ENCODE peak calls at places on chromosomes 13 and 19, in eight cellular contexts. One of them, this sample, is unnamed.

GRCh38 chr13:98942997-98943396 is 34.9 kb downstream of the DOCK9 start:
- DNase-seq in stimulated activated CD4-positive, alpha-beta T cell treated with anti-CD3 and anti-CD28 coated beads, Interleukin-2, amount 100 ng/mL, for 48 hours: no peak
- DNase-seq in MM.1S: no peak
- DNase-seq in GM19239: no peak
- DNase-seq in ELR: no peak
- DNase-seq in AG04449: no peak
- DNase-seq in effector memory CD4-positive, alpha-beta T cell: no peak
- DNase-seq in Calu3: no peak
- DNase-seq in this sample: no peak

GRCh38 chr13:38803566-38803965 is 116.7 kb downstream of the FREM2 start:
- DNase-seq in GM19239: no peak
- DNase-seq in stimulated activated CD4-positive, alpha-beta T cell treated with anti-CD3 and anti-CD28 coated beads, Interleukin-2, amount 100 ng/mL, for 48 hours: no peak
- DNase-seq in effector memory CD4-positive, alpha-beta T cell: no peak
- DNase-seq in AG04449: no peak
- DNase-seq in MM.1S: no peak
- DNase-seq in Calu3: no peak
- DNase-seq in ELR: no peak
- DNase-seq in this sample: no peak

GRCh38 chr13:30346159-30346788 is 38.9 kb upstream of the KATNAL1 start:
- DNase-seq in stimulated activated CD4-positive, alpha-beta T cell treated with anti-CD3 and anti-CD28 coated beads, Interleukin-2, amount 100 ng/mL, for 48 hours: peak; percentile 44
- DNase-seq in AG04449: no peak
- DNase-seq in GM19239: peak; percentile 22
- DNase-seq in ELR: no peak
- DNase-seq in MM.1S: peak; percentile 41
- DNase-seq in Calu3: peak; percentile 16
- DNase-seq in effector memory CD4-positive, alpha-beta T cell: peak; percentile 48
- DNase-seq in this sample: no peak

GRCh38 chr13:73754727-73755292 is 379.4 kb downstream of the KLF12 start:
- DNase-seq in MM.1S: peak; percentile 64
- DNase-seq in AG04449: no peak
- DNase-seq in GM19239: no peak
- DNase-seq in ELR: peak; percentile 71
- DNase-seq in effector memory CD4-positive, alpha-beta T cell: no peak
- DNase-seq in Calu3: peak; percentile 32
- DNase-seq in stimulated activated CD4-positive, alpha-beta T cell treated with anti-CD3 and anti-CD28 coated beads, Interleukin-2, amount 100 ng/mL, for 48 hours: no peak
- DNase-seq in this sample: peak; percentile 4

GRCh38 chr19:16661480-16662034 is 618 bp downstream of the TMEM38A start:
- DNase-seq in Calu3: peak; percentile 6
- DNase-seq in MM.1S: peak; percentile 71
- DNase-seq in effector memory CD4-positive, alpha-beta T cell: no peak
- DNase-seq in stimulated activated CD4-positive, alpha-beta T cell treated with anti-CD3 and anti-CD28 coated beads, Interleukin-2, amount 100 ng/mL, for 48 hours: no peak
- DNase-seq in ELR: no peak
- DNase-seq in AG04449: no peak
- DNase-seq in GM19239: peak; percentile 22
- DNase-seq in this sample: no peak

GRCh38 chr13:54206601-54207000 is 1178.0 kb downstream of the OLFM4 start:
- DNase-seq in stimulated activated CD4-positive, alpha-beta T cell treated with anti-CD3 and anti-CD28 coated beads, Interleukin-2, amount 100 ng/mL, for 48 hours: no peak
- DNase-seq in GM19239: no peak
- DNase-seq in Calu3: no peak
- DNase-seq in ELR: no peak
- DNase-seq in AG04449: no peak
- DNase-seq in MM.1S: no peak
- DNase-seq in effector memory CD4-positive, alpha-beta T cell: no peak
- DNase-seq in this sample: no peak

GRCh38 chr19:35330475-35330874 is 1.5 kb downstream of the CD22 start:
- DNase-seq in stimulated activated CD4-positive, alpha-beta T cell treated with anti-CD3 and anti-CD28 coated beads, Interleukin-2, amount 100 ng/mL, for 48 hours: no peak
- DNase-seq in MM.1S: no peak
- DNase-seq in GM19239: no peak
- DNase-seq in ELR: no peak
- DNase-seq in effector memory CD4-positive, alpha-beta T cell: no peak
- DNase-seq in Calu3: no peak
- DNase-seq in AG04449: no peak
- DNase-seq in this sample: no peak

GRCh38 chr13:41311607-41312500 is 787 bp downstream of the NAA16 start:
- DNase-seq in AG04449: no peak
- DNase-seq in effector memory CD4-positive, alpha-beta T cell: peak; percentile 31
- DNase-seq in stimulated activated CD4-positive, alpha-beta T cell treated with anti-CD3 and anti-CD28 coated beads, Interleukin-2, amount 100 ng/mL, for 48 hours: peak; percentile 51
- DNase-seq in ELR: peak; percentile 78
- DNase-seq in GM19239: no peak
- DNase-seq in Calu3: peak; percentile 35
- DNase-seq in MM.1S: peak; percentile 43
- DNase-seq in this sample: no peak

GRCh38 chr19:1417681-1418493 is 10.5 kb downstream of the DAZAP1 start:
- DNase-seq in MM.1S: no peak
- DNase-seq in effector memory CD4-positive, alpha-beta T cell: no peak
- DNase-seq in ELR: no peak
- DNase-seq in AG04449: no peak
- DNase-seq in GM19239: no peak
- DNase-seq in stimulated activated CD4-positive, alpha-beta T cell treated with anti-CD3 and anti-CD28 coated beads, Interleukin-2, amount 100 ng/mL, for 48 hours: no peak
- DNase-seq in Calu3: no peak
- DNase-seq in this sample: no peak

GRCh38 chr19:57888494-57889231 is at the start of gene ZNF814:
- DNase-seq in GM19239: peak; percentile 30
- DNase-seq in stimulated activated CD4-positive, alpha-beta T cell treated with anti-CD3 and anti-CD28 coated beads, Interleukin-2, amount 100 ng/mL, for 48 hours: peak; percentile 69
- DNase-seq in ELR: peak; percentile 86
- DNase-seq in MM.1S: no peak
- DNase-seq in effector memory CD4-positive, alpha-beta T cell: peak; percentile 67
- DNase-seq in Calu3: no peak
- DNase-seq in AG04449: peak; percentile 42
- DNase-seq in this sample: peak; percentile 10

GRCh38 chr19:5036733-5037681 is 68.1 kb downstream of the KDM4B start:
- DNase-seq in GM19239: no peak
- DNase-seq in effector memory CD4-positive, alpha-beta T cell: no peak
- DNase-seq in AG04449: no peak
- DNase-seq in Calu3: no peak
- DNase-seq in MM.1S: no peak
- DNase-seq in ELR: peak; percentile 80
- DNase-seq in stimulated activated CD4-positive, alpha-beta T cell treated with anti-CD3 and anti-CD28 coated beads, Interleukin-2, amount 100 ng/mL, for 48 hours: no peak
- DNase-seq in this sample: no peak

GRCh38 chr13:32650705-32651311 is 64.6 kb downstream of the PDS5B start:
- DNase-seq in Calu3: peak; percentile 48
- DNase-seq in AG04449: no peak
- DNase-seq in effector memory CD4-positive, alpha-beta T cell: peak; percentile 30
- DNase-seq in stimulated activated CD4-positive, alpha-beta T cell treated with anti-CD3 and anti-CD28 coated beads, Interleukin-2, amount 100 ng/mL, for 48 hours: peak; percentile 51
- DNase-seq in MM.1S: peak; percentile 64
- DNase-seq in ELR: peak; percentile 74
- DNase-seq in GM19239: peak; percentile 18
- DNase-seq in this sample: peak; percentile 10

GRCh38 chr13:40599146-40599545 is 67.3 kb downstream of the FOXO1 start:
- DNase-seq in Calu3: no peak
- DNase-seq in GM19239: no peak
- DNase-seq in ELR: no peak
- DNase-seq in AG04449: no peak
- DNase-seq in MM.1S: no peak
- DNase-seq in stimulated activated CD4-positive, alpha-beta T cell treated with anti-CD3 and anti-CD28 coated beads, Interleukin-2, amount 100 ng/mL, for 48 hours: no peak
- DNase-seq in effector memory CD4-positive, alpha-beta T cell: no peak
- DNase-seq in this sample: no peak

GRCh38 chr19:44512326-44513298 is 12.3 kb upstream of the ZNF180 start:
- DNase-seq in MM.1S: no peak
- DNase-seq in GM19239: no peak
- DNase-seq in effector memory CD4-positive, alpha-beta T cell: no peak
- DNase-seq in AG04449: no peak
- DNase-seq in ELR: peak; percentile 66
- DNase-seq in Calu3: peak; percentile 81
- DNase-seq in stimulated activated CD4-positive, alpha-beta T cell treated with anti-CD3 and anti-CD28 coated beads, Interleukin-2, amount 100 ng/mL, for 48 hours: peak; percentile 49
- DNase-seq in this sample: peak; percentile 71

GRCh38 chr19:5452594-5453565 is 2.3 kb upstream of the ZNRF4 start:
- DNase-seq in stimulated activated CD4-positive, alpha-beta T cell treated with anti-CD3 and anti-CD28 coated beads, Interleukin-2, amount 100 ng/mL, for 48 hours: no peak
- DNase-seq in Calu3: peak; percentile 4
- DNase-seq in AG04449: no peak
- DNase-seq in MM.1S: no peak
- DNase-seq in effector memory CD4-positive, alpha-beta T cell: no peak
- DNase-seq in ELR: peak; percentile 44
- DNase-seq in GM19239: no peak
- DNase-seq in this sample: peak; percentile 46

GRCh38 chr13:23578411-23579071 is 8.3 kb downstream of the TNFRSF19 start:
- DNase-seq in Calu3: peak; percentile 78
- DNase-seq in effector memory CD4-positive, alpha-beta T cell: peak; percentile 48
- DNase-seq in GM19239: peak; percentile 53
- DNase-seq in MM.1S: peak; percentile 67
- DNase-seq in AG04449: no peak
- DNase-seq in stimulated activated CD4-positive, alpha-beta T cell treated with anti-CD3 and anti-CD28 coated beads, Interleukin-2, amount 100 ng/mL, for 48 hours: peak; percentile 64
- DNase-seq in ELR: peak; percentile 82
- DNase-seq in this sample: peak; percentile 59

GRCh38 chr13:98144501-98145350 is 1.8 kb downstream of the FARP1 start:
- DNase-seq in MM.1S: no peak
- DNase-seq in Calu3: peak; percentile 29
- DNase-seq in stimulated activated CD4-positive, alpha-beta T cell treated with anti-CD3 and anti-CD28 coated beads, Interleukin-2, amount 100 ng/mL, for 48 hours: no peak
- DNase-seq in effector memory CD4-positive, alpha-beta T cell: no peak
- DNase-seq in ELR: peak; percentile 76
- DNase-seq in GM19239: no peak
- DNase-seq in AG04449: peak; percentile 37
- DNase-seq in this sample: peak; percentile 19

GRCh38 chr13:99990045-99990977 is 8.7 kb downstream of the ZIC2 start:
- DNase-seq in MM.1S: no peak
- DNase-seq in effector memory CD4-positive, alpha-beta T cell: no peak
- DNase-seq in stimulated activated CD4-positive, alpha-beta T cell treated with anti-CD3 and anti-CD28 coated beads, Interleukin-2, amount 100 ng/mL, for 48 hours: no peak
- DNase-seq in GM19239: no peak
- DNase-seq in ELR: no peak
- DNase-seq in Calu3: no peak
- DNase-seq in AG04449: no peak
- DNase-seq in this sample: no peak

GRCh38 chr13:28707629-28708427 is 10.9 kb downstream of the SLC46A3 start:
- DNase-seq in ELR: peak; percentile 85
- DNase-seq in GM19239: no peak
- DNase-seq in MM.1S: peak; percentile 55
- DNase-seq in stimulated activated CD4-positive, alpha-beta T cell treated with anti-CD3 and anti-CD28 coated beads, Interleukin-2, amount 100 ng/mL, for 48 hours: no peak
- DNase-seq in Calu3: no peak
- DNase-seq in AG04449: peak; percentile 84
- DNase-seq in effector memory CD4-positive, alpha-beta T cell: no peak
- DNase-seq in this sample: no peak

GRCh38 chr13:99150575-99151370 is 49.9 kb upstream of the UBAC2 start:
- DNase-seq in GM19239: no peak
- DNase-seq in AG04449: peak; percentile 58
- DNase-seq in stimulated activated CD4-positive, alpha-beta T cell treated with anti-CD3 and anti-CD28 coated beads, Interleukin-2, amount 100 ng/mL, for 48 hours: no peak
- DNase-seq in MM.1S: no peak
- DNase-seq in ELR: peak; percentile 83
- DNase-seq in effector memory CD4-positive, alpha-beta T cell: no peak
- DNase-seq in Calu3: no peak
- DNase-seq in this sample: peak; percentile 72

GRCh38 chr13:109945206-109945960 is 159.0 kb upstream of the IRS2 start:
- DNase-seq in MM.1S: no peak
- DNase-seq in GM19239: no peak
- DNase-seq in ELR: peak; percentile 93
- DNase-seq in AG04449: peak; percentile 63
- DNase-seq in effector memory CD4-positive, alpha-beta T cell: no peak
- DNase-seq in stimulated activated CD4-positive, alpha-beta T cell treated with anti-CD3 and anti-CD28 coated beads, Interleukin-2, amount 100 ng/mL, for 48 hours: no peak
- DNase-seq in Calu3: no peak
- DNase-seq in this sample: no peak

GRCh38 chr19:57664269-57665127 is 4.2 kb upstream of the ZSCAN4 start:
- DNase-seq in GM19239: no peak
- DNase-seq in AG04449: no peak
- DNase-seq in Calu3: peak; percentile 49
- DNase-seq in effector memory CD4-positive, alpha-beta T cell: no peak
- DNase-seq in MM.1S: no peak
- DNase-seq in ELR: peak; percentile 66
- DNase-seq in stimulated activated CD4-positive, alpha-beta T cell treated with anti-CD3 and anti-CD28 coated beads, Interleukin-2, amount 100 ng/mL, for 48 hours: no peak
- DNase-seq in this sample: no peak

GRCh38 chr13:45859682-45860081 is 8.1 kb upstream of the SIAH3 start:
- DNase-seq in effector memory CD4-positive, alpha-beta T cell: no peak
- DNase-seq in MM.1S: no peak
- DNase-seq in GM19239: no peak
- DNase-seq in ELR: no peak
- DNase-seq in Calu3: no peak
- DNase-seq in stimulated activated CD4-positive, alpha-beta T cell treated with anti-CD3 and anti-CD28 coated beads, Interleukin-2, amount 100 ng/mL, for 48 hours: no peak
- DNase-seq in AG04449: no peak
- DNase-seq in this sample: no peak

GRCh38 chr13:95193509-95194230 is 107.6 kb downstream of the ABCC4 start:
- DNase-seq in AG04449: no peak
- DNase-seq in GM19239: no peak
- DNase-seq in ELR: no peak
- DNase-seq in effector memory CD4-positive, alpha-beta T cell: no peak
- DNase-seq in MM.1S: no peak
- DNase-seq in Calu3: no peak
- DNase-seq in stimulated activated CD4-positive, alpha-beta T cell treated with anti-CD3 and anti-CD28 coated beads, Interleukin-2, amount 100 ng/mL, for 48 hours: no peak
- DNase-seq in this sample: no peak

GRCh38 chr13:49367640-49368431 is 76.0 kb downstream of the CAB39L start:
- DNase-seq in MM.1S: no peak
- DNase-seq in stimulated activated CD4-positive, alpha-beta T cell treated with anti-CD3 and anti-CD28 coated beads, Interleukin-2, amount 100 ng/mL, for 48 hours: no peak
- DNase-seq in ELR: no peak
- DNase-seq in Calu3: no peak
- DNase-seq in GM19239: no peak
- DNase-seq in effector memory CD4-positive, alpha-beta T cell: no peak
- DNase-seq in AG04449: no peak
- DNase-seq in this sample: no peak

GRCh38 chr13:99467764-99468163 is 33.5 kb upstream of the TM9SF2 start:
- DNase-seq in effector memory CD4-positive, alpha-beta T cell: no peak
- DNase-seq in AG04449: no peak
- DNase-seq in Calu3: peak; percentile 2
- DNase-seq in ELR: peak; percentile 60
- DNase-seq in MM.1S: no peak
- DNase-seq in stimulated activated CD4-positive, alpha-beta T cell treated with anti-CD3 and anti-CD28 coated beads, Interleukin-2, amount 100 ng/mL, for 48 hours: no peak
- DNase-seq in GM19239: no peak
- DNase-seq in this sample: peak; percentile 17

GRCh38 chr19:55079400-55080038 is 3.9 kb downstream of the EPS8L1 start:
- DNase-seq in MM.1S: no peak
- DNase-seq in ELR: no peak
- DNase-seq in Calu3: no peak
- DNase-seq in GM19239: no peak
- DNase-seq in AG04449: no peak
- DNase-seq in stimulated activated CD4-positive, alpha-beta T cell treated with anti-CD3 and anti-CD28 coated beads, Interleukin-2, amount 100 ng/mL, for 48 hours: no peak
- DNase-seq in effector memory CD4-positive, alpha-beta T cell: no peak
- DNase-seq in this sample: no peak

This sample was measured in A549.